ENCODE peak calls at places on chromosome 11, in eight cellular contexts. C is gastrocnemius medialis; Z is upper lobe of right lung; T is heart right ventricle; E is left ventricle myocardium inferior; K is effector memory CD4-positive, alpha-beta T cell; H is CD8-positive, alpha-beta T cell; N is astrocyte. P is an unnamed sample. For H3K27me3, the result is how much of the 10 kb centered on the place peaks cover.

GRCh38 chr11:24155792-24156191 is 341.1 kb upstream of the LUZP2 start:
- DNase-seq in N (no peak), Z (no peak), C (no peak), E (no peak), T (no peak), K (no peak), H (no peak), P (no peak)

GRCh38 chr11:19739872-19740271 is 27.2 kb downstream of the NAV2 start:
- DNase-seq in C (no peak), E (no peak), K (no peak), N (no peak), T (no peak), Z (no peak), H (no peak), P (no peak)

GRCh38 chr11:33620423-33621120 is 80.1 kb downstream of the C11orf91 start:
- DNase-seq in C (no peak), E (no peak), Z (no peak), N (peak), K (no peak), T (no peak), H (no peak), P (no peak)

GRCh38 chr11:22688914-22689313 is 22.5 kb downstream of the GAS2 start:
- DNase-seq in N (no peak), Z (no peak), K (no peak), H (no peak), E (no peak), T (no peak), C (no peak), P (no peak)

GRCh38 chr11:64534950-64535349 is 56.1 kb upstream of the SLC22A12 start:
- DNase-seq in Z (no peak), N (no peak), H (no peak), T (peak), K (no peak), C (no peak), E (no peak), P (no peak)

GRCh38 chr11:133945087-133945974 is 11.4 kb downstream of the IGSF9B start:
- DNase-seq in C (no peak), T (peak), K (peak), Z (no peak), N (peak), E (peak), H (peak), P (no peak)

GRCh38 chr11:71065794-71066193 is 186.6 kb downstream of the SHANK2 start:
- DNase-seq in E (no peak), N (no peak), C (no peak), H (no peak), T (no peak), K (no peak), Z (no peak), P (no peak)

GRCh38 chr11:35483131-35483800 is 42.1 kb downstream of the PAMR1 start:
- DNase-seq in H (no peak), Z (no peak), C (no peak), E (no peak), N (peak), K (no peak), T (no peak), P (no peak)

GRCh38 chr11:48154162-48154561 is 62.4 kb upstream of the OR4B1 start:
- DNase-seq in N (peak), E (no peak), C (no peak), K (no peak), H (no peak), Z (no peak), T (no peak), P (no peak)

GRCh38 chr11:102546923-102547471 is 16.4 kb upstream of the MMP7 start:
- DNase-seq in H (no peak), Z (no peak), K (no peak), E (no peak), C (no peak), N (no peak), T (no peak), P (no peak)

GRCh38 chr11:8265681-8266241 is 2.1 kb upstream of the LMO1 start:
- DNase-seq in Z (peak), E (no peak), K (no peak), C (no peak), T (no peak), N (no peak), H (no peak), P (no peak)

GRCh38 chr11:68763181-68763721 is 11.9 kb upstream of the TESMIN start:
- DNase-seq in N (no peak), C (no peak), T (no peak), E (no peak), Z (no peak), H (no peak), K (no peak), P (no peak)

GRCh38 chr11:2781413-2782274 is 81.8 kb upstream of the KCNQ1OT1 start:
- DNase-seq in E (peak), C (no peak), Z (peak), K (no peak), N (no peak), H (peak), T (peak), P (no peak)

GRCh38 chr11:64095286-64095825 is 59.6 kb downstream of the FLRT1 start:
- DNase-seq in Z (no peak), N (no peak), T (no peak), H (no peak), C (no peak), E (no peak), K (no peak), P (no peak)

GRCh38 chr11:66022401-66023185 is 3.7 kb downstream of the CATSPER1 start:
- DNase-seq in Z (peak), E (peak), N (no peak), H (peak), C (peak), T (peak), K (peak), P (peak)

GRCh38 chr11:73965076-73965763 is 14.4 kb downstream of the DNAJB13 start:
- DNase-seq in N (no peak), C (no peak), H (no peak), K (no peak), Z (peak), T (no peak), E (no peak), P (no peak)

GRCh38 chr11:3669128-3669527 is 2.1 kb downstream of the CHRNA10 start:
- DNase-seq in E (no peak), C (no peak), K (no peak), Z (no peak), T (no peak), N (no peak), H (no peak), P (no peak)

GRCh38 chr11:134047586-134047999 is 21.3 kb upstream of the JAM3 start:
- DNase-seq in N (peak), K (no peak), H (no peak), Z (peak), C (peak), T (peak), E (peak), P (no peak)

DNA sequence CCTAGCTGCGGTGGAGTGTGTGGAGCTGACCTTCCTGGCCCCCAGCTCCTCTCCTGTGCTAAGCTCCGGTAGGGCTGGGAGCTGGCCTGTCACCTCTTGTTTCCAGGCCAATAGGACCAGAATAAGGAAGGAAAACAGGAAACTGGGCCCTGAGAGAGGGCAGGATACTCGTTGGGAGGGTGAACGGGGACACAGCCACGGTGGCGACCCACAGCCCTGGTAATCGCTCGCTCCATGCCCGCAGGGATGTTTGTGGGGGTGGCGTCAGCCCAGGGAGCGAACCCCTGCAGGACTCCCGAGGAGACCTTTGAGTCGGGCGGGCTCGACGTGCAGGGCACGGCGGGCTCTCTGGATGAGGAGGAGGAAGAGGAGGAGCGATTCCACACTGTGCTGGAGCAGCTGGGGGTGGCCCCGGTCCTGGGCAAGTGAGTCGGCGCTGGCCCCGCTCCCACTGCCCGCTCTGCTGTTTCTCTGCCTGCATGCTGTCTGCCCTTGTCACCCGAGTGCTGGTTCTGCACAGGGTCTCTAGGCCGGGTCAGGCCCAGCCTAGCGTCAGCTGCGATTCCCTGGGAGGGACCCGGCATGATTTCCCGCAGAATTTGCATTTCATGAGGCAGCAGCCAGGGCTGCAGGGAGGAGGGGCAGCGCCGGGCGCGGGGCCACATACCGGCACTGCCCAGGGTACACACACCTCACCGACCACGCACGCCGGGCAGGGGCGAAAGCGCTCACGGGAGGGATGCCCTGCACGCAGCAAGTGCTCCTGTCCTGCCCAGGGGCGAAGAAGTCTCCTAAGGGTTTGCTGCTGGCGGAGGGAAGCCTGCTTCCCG is 1.6 kb downstream of the CRACR2B start:
- DNase-seq in K (no peak), N (no peak), H (no peak), C (no peak), Z (no peak), E (peak), T (no peak), P (no peak)
- H3K4me3 ChIP-seq in K (peak), N (peak), H (peak), C (peak), Z (peak), E (peak), T (peak), P (peak)

GRCh38 chr11:32183512-32183911 is 92.6 kb downstream of the RCN1 start:
- DNase-seq in C (no peak), Z (no peak), H (no peak), K (no peak), E (no peak), N (no peak), T (no peak), P (no peak)

GRCh38 chr11:32186118-32186517 is 95.2 kb downstream of the RCN1 start:
- DNase-seq in N (no peak), K (no peak), C (no peak), H (no peak), Z (no peak), T (no peak), E (no peak), P (no peak)

GRCh38 chr11:32187106-32187505 is 96.2 kb downstream of the RCN1 start:
- DNase-seq in K (no peak), N (no peak), E (no peak), Z (no peak), H (no peak), C (no peak), T (no peak), P (no peak)

GRCh38 chr11:32188785-32189184 is 97.9 kb downstream of the RCN1 start:
- DNase-seq in T (no peak), C (no peak), E (no peak), N (no peak), H (no peak), Z (no peak), K (no peak), P (no peak)

DNA sequence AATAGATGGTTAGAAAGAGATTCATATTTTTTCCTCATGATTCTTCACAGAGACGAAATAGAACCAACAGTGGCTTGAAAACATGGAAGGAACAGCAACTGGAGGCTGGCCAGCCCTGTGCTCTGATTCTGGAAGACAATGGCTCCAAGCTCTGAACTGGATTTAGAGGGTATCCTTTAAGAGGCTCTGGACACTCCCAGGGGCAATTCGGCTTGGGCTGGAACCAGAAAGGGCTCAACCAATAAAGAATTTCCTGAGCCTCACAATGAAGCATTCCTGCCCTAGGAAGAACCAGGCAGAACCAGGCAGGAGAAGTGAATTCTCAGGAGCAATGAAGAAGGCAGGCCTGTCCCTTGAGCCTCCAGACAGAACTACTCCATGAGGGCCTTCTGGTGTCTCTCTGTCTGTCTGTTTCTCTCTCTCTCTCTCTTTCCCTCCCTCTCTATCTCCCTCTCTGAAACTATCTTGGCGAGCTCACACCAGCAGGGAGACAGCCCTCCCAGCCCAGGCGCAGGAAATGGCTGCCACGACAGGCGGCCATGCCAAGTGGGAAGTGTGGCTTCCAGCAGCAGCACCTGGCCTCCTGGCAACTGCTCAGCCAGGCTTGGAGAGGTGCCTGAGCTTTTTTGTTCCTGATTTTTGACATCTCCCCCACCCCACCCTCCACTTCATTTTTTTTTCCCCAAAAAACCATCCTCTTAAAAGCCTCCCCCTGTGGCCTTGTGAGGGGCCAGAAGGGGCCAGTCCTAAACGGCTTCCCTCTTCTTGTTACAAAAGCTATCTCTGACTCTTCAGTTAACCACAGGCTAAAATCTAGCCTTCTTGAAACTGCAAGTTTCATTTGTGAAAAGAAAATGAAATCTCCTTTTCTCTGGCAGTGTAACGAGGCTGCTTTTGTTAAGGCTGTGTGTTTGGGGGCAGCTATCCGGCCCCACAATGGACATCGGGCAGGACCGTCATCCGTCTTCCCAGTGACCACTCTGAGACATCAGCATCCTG is 93.5 kb downstream of the RCN1 start:
- DNase-seq in T (no peak), N (no peak), H (no peak), C (no peak), Z (no peak), K (no peak), E (no peak), P (no peak)
- H3K27me3 ChIP-seq in T (under half), N (under half), H (under half), C (under half), Z (under half), K (under half), E (under half), P (under half)

DNA sequence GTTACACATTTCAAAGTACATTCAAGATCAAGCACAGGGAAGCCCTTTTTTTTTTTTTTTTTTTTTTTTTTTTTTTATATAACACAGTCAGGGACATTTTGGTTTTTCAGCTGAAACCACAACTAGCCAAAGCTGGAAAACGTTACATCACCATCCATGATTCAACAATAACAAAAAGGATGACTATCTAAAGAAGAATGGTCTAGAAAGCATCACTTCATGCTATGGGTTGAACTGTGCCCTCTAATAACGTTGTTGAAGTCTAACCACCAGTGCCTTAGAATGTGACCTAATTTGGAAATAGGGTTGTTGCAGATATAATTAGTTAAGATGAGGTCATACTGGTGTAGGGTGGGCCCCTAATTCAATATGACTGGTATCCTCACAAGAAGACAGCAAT is 46.6 kb downstream of the MTMR2 start:
- DNase-seq in K (no peak), E (no peak), Z (no peak), H (no peak), C (no peak), T (no peak), N (peak), P (no peak)
- H3K27ac ChIP-seq in K (no peak), E (no peak), Z (no peak), H (no peak), C (no peak), T (no peak), N (peak), P (no peak)

GRCh38 chr11:96214745-96215093 is 128.3 kb downstream of the MAML2 start:
- DNase-seq in K (no peak), C (no peak), E (no peak), Z (no peak), H (no peak), N (no peak), T (no peak), P (no peak)
- H3K4me3 ChIP-seq in K (no peak), C (no peak), E (no peak), Z (no peak), H (no peak), N (no peak), T (no peak), P (no peak)

DNA sequence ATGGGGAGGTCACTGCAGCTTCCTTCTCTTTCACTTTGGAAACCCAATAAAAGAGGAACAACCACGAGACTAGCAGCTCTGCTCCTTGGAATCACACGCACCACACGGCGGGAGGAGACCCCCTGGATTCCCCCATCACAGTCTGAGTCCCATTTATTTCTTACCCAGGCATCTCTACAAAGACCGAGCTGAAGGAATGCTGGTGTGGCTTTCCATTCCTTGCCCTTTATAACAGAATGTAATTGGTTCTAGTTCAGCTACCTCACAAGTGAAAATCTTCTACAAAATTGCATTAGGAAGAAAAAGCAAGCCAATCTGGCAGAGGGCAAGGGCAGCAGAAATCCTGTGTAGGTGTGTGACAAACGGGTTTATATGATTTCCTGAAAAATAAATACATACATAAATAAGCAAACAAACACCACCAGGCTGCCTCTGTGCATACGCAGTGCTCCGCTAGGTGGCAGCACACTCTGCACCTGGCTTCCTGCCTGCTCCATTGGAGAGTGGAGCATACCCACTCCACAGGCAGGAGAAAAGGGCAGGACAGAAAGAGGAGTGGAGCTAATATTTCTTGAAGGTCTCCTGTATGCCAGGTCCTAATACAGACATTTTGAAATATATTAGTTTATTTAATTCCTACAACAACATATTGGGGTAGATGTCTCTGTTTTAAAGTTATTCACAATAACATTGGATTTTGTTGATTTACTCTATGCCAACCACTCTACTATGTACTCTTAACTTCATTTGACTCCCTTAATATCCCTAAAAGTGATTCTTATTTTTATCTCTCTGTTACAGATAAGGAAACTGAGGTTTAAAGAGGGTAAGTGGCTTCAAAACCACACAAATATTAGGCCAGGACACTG is 673.1 kb downstream of the KCNA4 start:
- DNase-seq in Z (peak), E (peak), N (no peak), H (no peak), C (no peak), T (peak), K (no peak), P (peak)
- H3K27me3 ChIP-seq in Z (under half), E (under half), N (under half), H (under half), C (under half), T (under half), K (under half), P (under half)

GRCh38 chr11:94926271-94926625 is 47.1 kb downstream of the CWC15 start:
- DNase-seq in C (no peak), N (peak), T (no peak), Z (no peak), K (no peak), E (no peak), H (no peak), P (no peak)

GRCh38 chr11:94926698-94927237 is 46.6 kb downstream of the CWC15 start:
- DNase-seq in N (peak), Z (peak), C (peak), H (no peak), T (peak), E (peak), K (no peak), P (no peak)

GRCh38 chr11:94925422-94926270 is 47.7 kb downstream of the CWC15 start:
- DNase-seq in Z (no peak), K (no peak), T (no peak), N (no peak), C (no peak), E (no peak), H (no peak), P (no peak)

GRCh38 chr11:94922675-94923347 is 50.5 kb downstream of the CWC15 start:
- DNase-seq in H (no peak), K (no peak), Z (no peak), N (no peak), T (no peak), E (no peak), C (no peak), P (no peak)

DNA sequence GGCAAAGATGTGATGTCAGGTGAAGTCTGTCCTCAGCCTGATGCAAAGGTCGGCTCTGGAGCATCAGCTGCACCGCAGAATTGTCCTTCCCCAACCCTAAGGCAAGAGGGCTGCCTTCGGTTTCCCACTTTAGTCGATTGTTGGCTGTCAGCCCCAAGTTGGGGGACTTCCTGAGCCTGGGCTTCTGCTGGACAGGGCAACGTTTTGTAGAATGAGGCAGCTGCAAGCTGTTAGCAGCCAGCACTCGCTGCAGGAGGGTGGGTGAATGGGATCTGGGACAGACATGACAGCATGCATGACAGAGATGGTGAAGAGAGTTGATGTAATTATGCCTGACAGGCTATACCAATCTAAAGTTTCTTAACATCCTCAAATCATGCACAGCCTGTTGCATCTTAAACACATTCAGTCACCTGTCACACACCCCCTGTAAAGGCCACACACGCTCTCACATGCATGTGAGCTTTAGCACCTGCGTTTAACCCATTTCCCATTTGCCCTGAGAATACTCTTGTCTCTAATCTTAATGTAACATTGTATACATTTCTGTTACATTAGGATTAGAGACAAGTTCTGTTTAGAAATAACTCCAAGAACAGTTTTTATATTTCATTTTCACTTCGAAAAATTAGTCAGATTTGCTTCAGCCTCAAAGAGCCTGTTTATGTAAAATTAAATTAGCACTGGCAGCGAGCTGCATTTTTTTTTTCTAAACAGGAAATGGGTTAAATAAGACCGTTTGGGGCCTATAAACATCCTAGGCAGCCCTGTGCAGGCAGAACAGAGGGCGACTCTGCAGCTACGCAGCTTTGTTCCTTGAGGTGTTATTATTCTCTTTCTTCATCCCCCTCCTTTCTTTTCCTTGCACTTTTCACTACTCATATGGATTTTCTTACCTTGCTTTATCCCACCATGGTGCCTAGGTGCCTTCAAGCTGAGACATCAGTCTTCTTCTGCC is 49.0 kb downstream of the CWC15 start:
- DNase-seq in K (no peak), T (no peak), H (peak), C (no peak), E (no peak), Z (no peak), N (no peak), P (no peak)
- H3K27ac ChIP-seq in K (no peak), T (peak), H (peak), C (no peak), E (peak), Z (peak), N (no peak), P (no peak)